ENCODE peak calls at places on chromosome 21, in ten cellular contexts. One of them, this sample, is unnamed.

GRCh38 chr21:28342229-28342810 is 650.4 kb downstream of the LTN1 start:
- DNase-seq in effector memory CD4-positive, alpha-beta T cell: no peak
- DNase-seq in uterus: no peak
- DNase-seq in aorta: no peak
- DNase-seq in heart left ventricle: no peak
- DNase-seq in A549: no peak
- DNase-seq in kidney: no peak
- DNase-seq in esophagus muscularis mucosa: no peak
- DNase-seq in HCT116: no peak
- DNase-seq in thoracic aorta: no peak
- DNase-seq in this sample: no peak

GRCh38 chr21:15755125-15755524 is 25.3 kb downstream of the USP25 start:
- DNase-seq in effector memory CD4-positive, alpha-beta T cell: no peak
- DNase-seq in uterus: no peak
- DNase-seq in aorta: no peak
- DNase-seq in heart left ventricle: no peak
- DNase-seq in A549: no peak
- DNase-seq in kidney: no peak
- DNase-seq in esophagus muscularis mucosa: no peak
- DNase-seq in HCT116: no peak
- DNase-seq in thoracic aorta: no peak
- DNase-seq in this sample: no peak

GRCh38 chr21:27406297-27407009 is 439.6 kb upstream of the ADAMTS5 start:
- DNase-seq in effector memory CD4-positive, alpha-beta T cell: no peak
- DNase-seq in uterus: no peak
- DNase-seq in aorta: no peak
- DNase-seq in heart left ventricle: no peak
- DNase-seq in A549: no peak
- DNase-seq in kidney: no peak
- DNase-seq in esophagus muscularis mucosa: no peak
- DNase-seq in HCT116: no peak
- DNase-seq in thoracic aorta: no peak
- DNase-seq in this sample: no peak

GRCh38 chr21:20443558-20444155 is 554.6 kb upstream of the NCAM2 start:
- DNase-seq in effector memory CD4-positive, alpha-beta T cell: no peak
- DNase-seq in uterus: no peak
- DNase-seq in aorta: no peak
- DNase-seq in heart left ventricle: no peak
- DNase-seq in A549: peak; percentile 1
- DNase-seq in kidney: no peak
- DNase-seq in esophagus muscularis mucosa: no peak
- DNase-seq in HCT116: no peak
- DNase-seq in thoracic aorta: no peak
- DNase-seq in this sample: no peak

GRCh38 chr21:25094695-25095094 is 512.6 kb downstream of the MRPL39 start:
- DNase-seq in effector memory CD4-positive, alpha-beta T cell: no peak
- DNase-seq in uterus: no peak
- DNase-seq in aorta: no peak
- DNase-seq in heart left ventricle: no peak
- DNase-seq in A549: no peak
- DNase-seq in kidney: no peak
- DNase-seq in esophagus muscularis mucosa: no peak
- DNase-seq in HCT116: no peak
- DNase-seq in thoracic aorta: no peak
- DNase-seq in this sample: no peak

GRCh38 chr21:26659181-26659580 is 86.1 kb upstream of the CYYR1 start:
- DNase-seq in effector memory CD4-positive, alpha-beta T cell: no peak
- DNase-seq in uterus: no peak
- DNase-seq in aorta: no peak
- DNase-seq in heart left ventricle: no peak
- DNase-seq in A549: no peak
- DNase-seq in kidney: no peak
- DNase-seq in esophagus muscularis mucosa: no peak
- DNase-seq in HCT116: no peak
- DNase-seq in thoracic aorta: no peak
- DNase-seq in this sample: no peak

GRCh38 chr21:29406385-29406784 is 107.7 kb downstream of the BACH1 start:
- DNase-seq in effector memory CD4-positive, alpha-beta T cell: no peak
- DNase-seq in uterus: no peak
- DNase-seq in aorta: no peak
- DNase-seq in heart left ventricle: no peak
- DNase-seq in A549: no peak
- DNase-seq in kidney: no peak
- DNase-seq in esophagus muscularis mucosa: no peak
- DNase-seq in HCT116: no peak
- DNase-seq in thoracic aorta: no peak
- DNase-seq in this sample: no peak

GRCh38 chr21:29433366-29434059 is 134.8 kb downstream of the BACH1 start:
- DNase-seq in effector memory CD4-positive, alpha-beta T cell: no peak
- DNase-seq in uterus: no peak
- DNase-seq in aorta: no peak
- DNase-seq in heart left ventricle: no peak
- DNase-seq in A549: no peak
- DNase-seq in kidney: no peak
- DNase-seq in esophagus muscularis mucosa: no peak
- DNase-seq in HCT116: no peak
- DNase-seq in thoracic aorta: no peak
- DNase-seq in this sample: no peak

GRCh38 chr21:16330340-16331319 is 600.8 kb downstream of the USP25 start:
- DNase-seq in effector memory CD4-positive, alpha-beta T cell: no peak
- DNase-seq in uterus: peak; percentile 62
- DNase-seq in aorta: no peak
- DNase-seq in heart left ventricle: no peak
- DNase-seq in A549: peak; percentile 76
- DNase-seq in kidney: no peak
- DNase-seq in esophagus muscularis mucosa: no peak
- DNase-seq in HCT116: peak; percentile 4
- DNase-seq in thoracic aorta: no peak
- DNase-seq in this sample: no peak

GRCh38 chr21:35920428-35920827 is 139.9 kb downstream of the SETD4 start:
- DNase-seq in effector memory CD4-positive, alpha-beta T cell: no peak
- DNase-seq in uterus: no peak
- DNase-seq in aorta: no peak
- DNase-seq in heart left ventricle: no peak
- DNase-seq in A549: no peak
- DNase-seq in kidney: no peak
- DNase-seq in esophagus muscularis mucosa: no peak
- DNase-seq in HCT116: no peak
- DNase-seq in thoracic aorta: no peak
- DNase-seq in this sample: no peak

GRCh38 chr21:35921471-35921870 is 138.9 kb downstream of the SETD4 start:
- DNase-seq in effector memory CD4-positive, alpha-beta T cell: no peak
- DNase-seq in uterus: no peak
- DNase-seq in aorta: no peak
- DNase-seq in heart left ventricle: no peak
- DNase-seq in A549: no peak
- DNase-seq in kidney: no peak
- DNase-seq in esophagus muscularis mucosa: no peak
- DNase-seq in HCT116: no peak
- DNase-seq in thoracic aorta: no peak
- DNase-seq in this sample: no peak

GRCh38 chr21:35923971-35924370 is 136.4 kb downstream of the SETD4 start:
- DNase-seq in effector memory CD4-positive, alpha-beta T cell: no peak
- DNase-seq in uterus: no peak
- DNase-seq in aorta: no peak
- DNase-seq in heart left ventricle: no peak
- DNase-seq in A549: no peak
- DNase-seq in kidney: no peak
- DNase-seq in esophagus muscularis mucosa: no peak
- DNase-seq in HCT116: no peak
- DNase-seq in thoracic aorta: no peak
- DNase-seq in this sample: no peak

GRCh38 chr21:35924714-35925301 is 135.5 kb downstream of the SETD4 start:
- DNase-seq in effector memory CD4-positive, alpha-beta T cell: no peak
- DNase-seq in uterus: no peak
- DNase-seq in aorta: no peak
- DNase-seq in heart left ventricle: no peak
- DNase-seq in A549: peak; percentile 21
- DNase-seq in kidney: no peak
- DNase-seq in esophagus muscularis mucosa: peak; percentile 89
- DNase-seq in HCT116: no peak
- DNase-seq in thoracic aorta: no peak
- DNase-seq in this sample: no peak

DNA sequence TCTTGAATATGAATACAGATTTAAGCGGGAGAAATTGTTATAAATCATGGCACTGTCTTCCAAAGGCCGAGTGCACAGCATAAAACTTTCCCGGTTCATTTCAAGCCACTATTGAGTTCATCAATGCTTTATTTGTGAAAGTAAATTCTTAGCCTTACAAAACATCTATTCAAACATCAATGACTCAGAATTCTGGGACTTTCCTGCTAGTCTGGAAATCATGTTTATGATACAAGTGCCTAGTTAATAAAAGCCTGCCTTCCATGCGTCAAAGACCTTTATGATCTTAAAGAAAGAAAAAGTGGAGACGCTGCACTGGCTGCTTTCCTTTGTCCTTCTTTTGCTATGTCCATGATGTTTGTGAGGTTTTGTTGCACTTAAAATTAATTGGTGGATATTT is 137.7 kb downstream of the SETD4 start:
- DNase-seq in effector memory CD4-positive, alpha-beta T cell: no peak
- DNase-seq in uterus: no peak
- DNase-seq in aorta: no peak
- DNase-seq in heart left ventricle: no peak
- DNase-seq in A549: no peak
- DNase-seq in kidney: no peak
- DNase-seq in esophagus muscularis mucosa: no peak
- DNase-seq in HCT116: no peak
- DNase-seq in thoracic aorta: no peak
- DNase-seq in this sample: no peak
- H3K4me1 ChIP-seq in effector memory CD4-positive, alpha-beta T cell: no peaks in the 10 kb centered on the region
- H3K4me1 ChIP-seq in uterus: no peaks in the 10 kb centered on the region
- H3K4me1 ChIP-seq in aorta: no peaks in the 10 kb centered on the region
- H3K4me1 ChIP-seq in heart left ventricle: no peaks in the 10 kb centered on the region
- H3K4me1 ChIP-seq in A549: no peaks in the 10 kb centered on the region
- H3K4me1 ChIP-seq in kidney: no peaks in the 10 kb centered on the region
- H3K4me1 ChIP-seq in esophagus muscularis mucosa: no peaks in the 10 kb centered on the region
- H3K4me1 ChIP-seq in HCT116: no peaks in the 10 kb centered on the region
- H3K4me1 ChIP-seq in thoracic aorta: no peaks in the 10 kb centered on the region
- H3K4me1 ChIP-seq in this sample: no peaks in the 10 kb centered on the region

GRCh38 chr21:38229260-38229877 is 27.4 kb upstream of the KCNJ15 start:
- DNase-seq in effector memory CD4-positive, alpha-beta T cell: no peak
- DNase-seq in uterus: no peak
- DNase-seq in aorta: no peak
- DNase-seq in heart left ventricle: no peak
- DNase-seq in A549: peak; percentile 28
- DNase-seq in kidney: no peak
- DNase-seq in esophagus muscularis mucosa: peak; percentile 8
- DNase-seq in HCT116: no peak
- DNase-seq in thoracic aorta: no peak
- DNase-seq in this sample: no peak
- H3K4me1 ChIP-seq in effector memory CD4-positive, alpha-beta T cell: no peaks in the 10 kb centered on the region
- H3K4me1 ChIP-seq in uterus: no peaks in the 10 kb centered on the region
- H3K4me1 ChIP-seq in aorta: no peaks in the 10 kb centered on the region
- H3K4me1 ChIP-seq in heart left ventricle: no peaks in the 10 kb centered on the region
- H3K4me1 ChIP-seq in A549: no peaks in the 10 kb centered on the region
- H3K4me1 ChIP-seq in kidney: no peaks in the 10 kb centered on the region
- H3K4me1 ChIP-seq in esophagus muscularis mucosa: no peaks in the 10 kb centered on the region
- H3K4me1 ChIP-seq in HCT116: no peaks in the 10 kb centered on the region
- H3K4me1 ChIP-seq in thoracic aorta: no peaks in the 10 kb centered on the region
- H3K4me1 ChIP-seq in this sample: no peaks in the 10 kb centered on the region

GRCh38 chr21:31731112-31731801 is 661 bp downstream of the SCAF4 start:
- DNase-seq in effector memory CD4-positive, alpha-beta T cell: peak; percentile 42
- DNase-seq in uterus: peak; percentile 36
- DNase-seq in aorta: peak; percentile 86
- DNase-seq in heart left ventricle: peak; percentile 69
- DNase-seq in A549: no peak
- DNase-seq in kidney: peak; percentile 87
- DNase-seq in esophagus muscularis mucosa: no peak
- DNase-seq in HCT116: no peak
- DNase-seq in thoracic aorta: no peak
- DNase-seq in this sample: peak; percentile 57
- H3K4me1 ChIP-seq in effector memory CD4-positive, alpha-beta T cell: peaks cover 27% of the 10 kb centered on the region
- H3K4me1 ChIP-seq in uterus: peaks cover 22% of the 10 kb centered on the region
- H3K4me1 ChIP-seq in aorta: peaks cover 6% of the 10 kb centered on the region
- H3K4me1 ChIP-seq in heart left ventricle: peaks cover 41% of the 10 kb centered on the region
- H3K4me1 ChIP-seq in A549: peaks cover 29% of the 10 kb centered on the region
- H3K4me1 ChIP-seq in kidney: peaks cover 15% of the 10 kb centered on the region
- H3K4me1 ChIP-seq in esophagus muscularis mucosa: peaks cover 57% of the 10 kb centered on the region
- H3K4me1 ChIP-seq in HCT116: peaks cover 15% of the 10 kb centered on the region
- H3K4me1 ChIP-seq in thoracic aorta: peaks cover 28% of the 10 kb centered on the region
- H3K4me1 ChIP-seq in this sample: peaks cover 37% of the 10 kb centered on the region

GRCh38 chr21:35021546-35021945 is 27.6 kb downstream of the RUNX1 start:
- DNase-seq in effector memory CD4-positive, alpha-beta T cell: no peak
- DNase-seq in uterus: no peak
- DNase-seq in aorta: no peak
- DNase-seq in heart left ventricle: no peak
- DNase-seq in A549: no peak
- DNase-seq in kidney: no peak
- DNase-seq in esophagus muscularis mucosa: no peak
- DNase-seq in HCT116: no peak
- DNase-seq in thoracic aorta: no peak
- DNase-seq in this sample: no peak
- H3K4me1 ChIP-seq in effector memory CD4-positive, alpha-beta T cell: peaks cover 62% of the 10 kb centered on the region
- H3K4me1 ChIP-seq in uterus: no peaks in the 10 kb centered on the region
- H3K4me1 ChIP-seq in aorta: no peaks in the 10 kb centered on the region
- H3K4me1 ChIP-seq in heart left ventricle: no peaks in the 10 kb centered on the region
- H3K4me1 ChIP-seq in A549: peaks cover 23% of the 10 kb centered on the region
- H3K4me1 ChIP-seq in kidney: peaks cover 10% of the 10 kb centered on the region
- H3K4me1 ChIP-seq in esophagus muscularis mucosa: peaks cover under 1% of the 10 kb centered on the region
- H3K4me1 ChIP-seq in HCT116: peaks cover 3% of the 10 kb centered on the region
- H3K4me1 ChIP-seq in thoracic aorta: no peaks in the 10 kb centered on the region
- H3K4me1 ChIP-seq in this sample: peaks cover 7% of the 10 kb centered on the region

DNA sequence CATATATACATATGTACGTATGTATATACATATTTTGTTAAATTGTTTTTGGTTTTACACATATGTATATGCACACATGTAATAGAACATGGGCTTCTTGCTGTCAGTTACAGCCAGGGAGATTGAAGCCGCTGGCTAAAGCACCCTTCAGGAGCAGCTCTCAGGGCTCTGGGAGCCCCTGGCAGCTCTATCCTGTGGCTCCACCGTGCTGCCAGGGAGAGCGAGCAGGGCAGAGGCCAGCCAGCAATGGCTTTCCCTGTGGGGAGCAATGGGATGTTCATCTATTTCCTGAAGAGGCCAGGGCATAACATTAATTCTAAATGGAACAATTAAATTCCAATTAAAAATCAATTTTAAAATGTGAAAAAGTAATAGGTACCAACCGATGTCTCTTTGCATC is 102.9 kb downstream of the PSMG1 start:
- DNase-seq in effector memory CD4-positive, alpha-beta T cell: no peak
- DNase-seq in uterus: no peak
- DNase-seq in aorta: no peak
- DNase-seq in heart left ventricle: no peak
- DNase-seq in A549: no peak
- DNase-seq in kidney: no peak
- DNase-seq in esophagus muscularis mucosa: no peak
- DNase-seq in HCT116: no peak
- DNase-seq in thoracic aorta: no peak
- DNase-seq in this sample: no peak
- H3K4me1 ChIP-seq in effector memory CD4-positive, alpha-beta T cell: no peaks in the 10 kb centered on the region
- H3K4me1 ChIP-seq in uterus: no peaks in the 10 kb centered on the region
- H3K4me1 ChIP-seq in aorta: no peaks in the 10 kb centered on the region
- H3K4me1 ChIP-seq in heart left ventricle: no peaks in the 10 kb centered on the region
- H3K4me1 ChIP-seq in A549: no peaks in the 10 kb centered on the region
- H3K4me1 ChIP-seq in kidney: no peaks in the 10 kb centered on the region
- H3K4me1 ChIP-seq in esophagus muscularis mucosa: peaks cover 2% of the 10 kb centered on the region
- H3K4me1 ChIP-seq in HCT116: peaks cover 4% of the 10 kb centered on the region
- H3K4me1 ChIP-seq in thoracic aorta: no peaks in the 10 kb centered on the region
- H3K4me1 ChIP-seq in this sample: no peaks in the 10 kb centered on the region